ENCODE peak calls at places on chromosomes 3 and 15, in four cellular contexts. M is heart right ventricle; I is H9; F is CD8-positive, alpha-beta T cell. E is an unnamed sample.

GRCh38 chr3:5464684-5465083 is 277.2 kb downstream of the EDEM1 start:
- DNase-seq in M (no peak), I (no peak), F (no peak), E (no peak)

GRCh38 chr3:17583530-17583929 is 158.9 kb downstream of the TBC1D5 start:
- DNase-seq in M (no peak), I (no peak), F (no peak), E (no peak)

GRCh38 chr3:73401058-73401457 is 223.7 kb downstream of the PDZRN3 start:
- DNase-seq in M (no peak), I (no peak), F (no peak), E (no peak)

GRCh38 chr15:58241872-58242271 is 103.7 kb downstream of the AQP9 start:
- DNase-seq in M (no peak), I (no peak), F (no peak), E (no peak)

GRCh38 chr3:45434996-45435395 is 46.6 kb downstream of the LARS2 start:
- DNase-seq in M (no peak), I (no peak), F (no peak), E (no peak)

GRCh38 chr3:69282191-69282590 is 103.7 kb downstream of the FRMD4B start:
- DNase-seq in M (no peak), I (no peak), F (peak; percentile 43), E (no peak)

GRCh38 chr3:55701997-55702396 is 214.9 kb upstream of the WNT5A start:
- DNase-seq in M (no peak), I (no peak), F (no peak), E (no peak)

GRCh38 chr3:62712776-62713175 is 162.4 kb downstream of the CADPS start:
- DNase-seq in M (no peak), I (no peak), F (no peak), E (no peak)

GRCh38 chr15:82146990-82147461 is 101.2 kb upstream of the MEX3B start:
- DNase-seq in M (no peak), I (no peak), F (no peak), E (no peak)

GRCh38 chr3:66110840-66111239 is 72.1 kb upstream of the MAGI1 start:
- DNase-seq in M (peak; percentile 20), I (peak; percentile 50), F (no peak), E (no peak)

GRCh38 chr15:99845009-99845408 is 111.8 kb upstream of the LYSMD4 start:
- DNase-seq in M (no peak), I (no peak), F (no peak), E (no peak)

GRCh38 chr3:61903931-61904657 is 342.7 kb downstream of the PTPRG start:
- DNase-seq in M (no peak), I (no peak), F (no peak), E (no peak)

GRCh38 chr3:172673210-172673679 is 37.6 kb downstream of the NCEH1 start:
- DNase-seq in M (peak; percentile 63), I (peak; percentile 78), F (peak; percentile 42), E (peak; percentile 10)

GRCh38 chr15:62272290-62272689 is 107.2 kb upstream of the C2CD4B start:
- DNase-seq in M (no peak), I (no peak), F (no peak), E (no peak)

GRCh38 chr15:62269504-62269903 is 104.4 kb upstream of the C2CD4B start:
- DNase-seq in M (no peak), I (no peak), F (no peak), E (no peak)

GRCh38 chr15:62275818-62276217 is 110.7 kb upstream of the C2CD4B start:
- DNase-seq in M (no peak), I (no peak), F (no peak), E (no peak)

GRCh38 chr15:62270216-62270921 is 105.3 kb upstream of the C2CD4B start:
- DNase-seq in M (no peak), I (no peak), F (no peak), E (no peak)
- H3K9me3 ChIP-seq in M (peaks cover 50% of the 10 kb centered on the region), I (peaks cover 25% of the 10 kb centered on the region), F (peaks cover 5% of the 10 kb centered on the region), E (peaks cover 17% of the 10 kb centered on the region)

DNA sequence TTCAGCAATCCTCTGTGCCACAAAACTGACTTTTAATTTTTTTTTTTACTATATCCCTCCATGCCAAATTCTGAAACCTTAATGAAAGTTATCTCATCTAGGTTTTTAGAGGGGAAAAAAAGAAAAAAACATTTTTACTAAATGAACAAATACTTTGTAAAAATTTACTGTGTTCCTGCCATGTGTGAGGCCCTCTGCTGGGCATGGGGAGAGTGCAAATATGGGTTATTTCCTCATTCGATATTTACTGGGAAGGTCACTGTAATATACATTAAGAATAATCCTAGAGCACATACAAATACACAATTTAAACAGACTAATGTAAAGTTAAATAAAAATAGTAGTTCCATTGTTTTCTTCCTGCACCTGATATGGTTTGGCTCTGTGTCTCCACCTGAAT is 215.0 kb downstream of the GRM7 start:
- DNase-seq in M (no peak), I (no peak), F (no peak), E (no peak)
- H3K9me3 ChIP-seq in M (peaks cover 4% of the 10 kb centered on the region), I (no peaks in the 10 kb centered on the region), F (no peaks in the 10 kb centered on the region), E (no peaks in the 10 kb centered on the region)

GRCh38 chr15:31173790-31174450 is 72.4 kb upstream of the TRPM1 start:
- DNase-seq in M (no peak), I (no peak), F (no peak), E (no peak)

GRCh38 chr15:31172606-31173005 is 71.1 kb upstream of the TRPM1 start:
- DNase-seq in M (no peak), I (no peak), F (no peak), E (no peak)

GRCh38 chr15:31164573-31164912 is 63.0 kb upstream of the TRPM1 start:
- DNase-seq in M (no peak), I (no peak), F (no peak), E (no peak)

GRCh38 chr15:31171731-31172130 is 70.2 kb upstream of the TRPM1 start:
- DNase-seq in M (no peak), I (no peak), F (no peak), E (no peak)

GRCh38 chr15:31169558-31169957 is 68.0 kb upstream of the TRPM1 start:
- DNase-seq in M (no peak), I (no peak), F (no peak), E (no peak)
- H3K9me3 ChIP-seq in M (no peaks in the 10 kb centered on the region), I (no peaks in the 10 kb centered on the region), F (no peaks in the 10 kb centered on the region), E (no peaks in the 10 kb centered on the region)

GRCh38 chr15:43436395-43436794 is 56.6 kb downstream of the TP53BP1 start:
- DNase-seq in M (no peak), I (no peak), F (no peak), E (no peak)

GRCh38 chr15:43439268-43439667 is 53.7 kb downstream of the TP53BP1 start:
- DNase-seq in M (no peak), I (peak; percentile 33), F (no peak), E (no peak)

GRCh38 chr15:43440721-43441281 is 52.2 kb downstream of the TP53BP1 start:
- DNase-seq in M (peak; percentile 34), I (peak; percentile 45), F (no peak), E (no peak)

GRCh38 chr15:43446344-43446743 is 46.6 kb downstream of the TP53BP1 start:
- DNase-seq in M (no peak), I (no peak), F (no peak), E (no peak)

GRCh38 chr15:43441316-43441715 is 51.6 kb downstream of the TP53BP1 start:
- DNase-seq in M (no peak), I (no peak), F (no peak), E (no peak)
- H3K9me3 ChIP-seq in M (no peaks in the 10 kb centered on the region), I (no peaks in the 10 kb centered on the region), F (no peaks in the 10 kb centered on the region), E (no peaks in the 10 kb centered on the region)

GRCh38 chr3:150183619-150184425 is 213.1 kb upstream of the PFN2 start:
- DNase-seq in M (peak; percentile 69), I (peak; percentile 77), F (peak; percentile 41), E (no peak)
- H3K9me3 ChIP-seq in M (peaks cover 15% of the 10 kb centered on the region), I (no peaks in the 10 kb centered on the region), F (no peaks in the 10 kb centered on the region), E (no peaks in the 10 kb centered on the region)

GRCh38 chr15:62512906-62513305 is 347.8 kb upstream of the C2CD4B start:
- DNase-seq in M (no peak), I (no peak), F (no peak), E (no peak)
- H3K9me3 ChIP-seq in M (no peaks in the 10 kb centered on the region), I (no peaks in the 10 kb centered on the region), F (no peaks in the 10 kb centered on the region), E (no peaks in the 10 kb centered on the region)

DNA sequence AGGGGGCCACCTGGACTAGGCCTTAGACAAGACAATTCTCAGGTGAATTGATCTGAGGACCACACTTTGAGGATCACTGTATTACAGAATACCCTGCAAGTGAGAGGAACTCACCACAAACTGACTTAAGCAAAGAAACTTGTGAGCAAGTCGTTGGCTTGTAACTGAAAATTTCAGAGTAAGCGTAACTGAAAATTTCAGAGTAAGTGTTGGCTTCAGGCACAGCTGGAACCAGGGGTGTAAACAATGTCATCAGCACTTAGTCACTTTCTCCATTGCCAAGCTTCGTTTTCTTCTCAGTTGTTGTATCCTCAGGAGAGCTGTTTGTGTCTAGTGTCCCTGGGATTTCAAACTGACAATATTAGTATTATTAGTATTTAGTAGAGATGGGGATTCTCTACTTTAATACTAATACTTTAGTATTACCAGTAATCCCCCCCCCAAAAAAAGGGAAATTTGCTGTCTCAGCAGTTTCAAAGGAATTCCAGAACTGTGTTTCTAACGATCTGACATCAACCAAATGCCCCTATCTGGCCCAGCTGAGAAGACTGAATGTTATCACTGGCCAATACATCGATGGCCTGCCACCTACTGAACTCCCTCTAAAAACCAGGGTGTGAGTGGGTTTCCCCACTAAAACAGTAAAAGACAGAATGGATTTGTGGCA is 474.4 kb downstream of the NTRK3 start:
- DNase-seq in M (no peak), I (no peak), F (no peak), E (no peak)
- H3K9me3 ChIP-seq in M (no peaks in the 10 kb centered on the region), I (no peaks in the 10 kb centered on the region), F (no peaks in the 10 kb centered on the region), E (no peaks in the 10 kb centered on the region)

GRCh38 chr3:141602706-141603105 is 115.9 kb downstream of the RASA2 start:
- DNase-seq in M (no peak), I (no peak), F (no peak), E (no peak)

GRCh38 chr3:141603473-141604035 is 116.7 kb downstream of the RASA2 start:
- DNase-seq in M (no peak), I (no peak), F (no peak), E (no peak)

GRCh38 chr3:141608438-141608837 is 121.6 kb downstream of the RASA2 start:
- DNase-seq in M (no peak), I (no peak), F (no peak), E (no peak)

GRCh38 chr3:141610993-141611392 is 124.2 kb downstream of the RASA2 start:
- DNase-seq in M (no peak), I (no peak), F (no peak), E (no peak)

DNA sequence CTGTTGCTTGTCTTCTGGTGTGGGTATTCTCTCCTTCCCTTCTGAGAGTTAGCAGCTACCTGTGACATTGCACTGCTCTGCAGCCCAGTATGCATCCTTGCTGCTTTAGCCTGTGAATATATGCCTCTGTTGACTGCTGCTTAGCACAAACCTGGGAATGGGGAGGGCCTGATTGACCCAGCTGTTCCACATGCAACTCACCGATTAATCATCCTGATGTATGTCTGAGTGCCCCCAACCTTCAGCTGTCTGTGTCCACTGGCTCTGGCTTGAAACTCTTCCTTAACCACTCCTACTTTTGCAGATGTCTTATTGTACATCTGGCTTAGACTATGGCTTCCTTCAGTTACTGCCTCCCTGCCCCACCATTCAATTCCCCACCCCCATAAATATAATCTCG is 119.1 kb downstream of the RASA2 start:
- DNase-seq in M (no peak), I (no peak), F (no peak), E (no peak)
- H3K9me3 ChIP-seq in M (peaks cover 18% of the 10 kb centered on the region), I (no peaks in the 10 kb centered on the region), F (no peaks in the 10 kb centered on the region), E (no peaks in the 10 kb centered on the region)

E was measured in T-helper 17 cell.